ENCODE peak calls at places on chromosomes 2 and 18, in eight cellular contexts. L is OCI-LY7, Y is HCT116, B is GM23338, E is PC-9, S is PC-3, V is MM.1S, I is SK-N-SH. O is an unnamed sample. For H3K9me2, the result is how much of the 10 kb centered on the place peaks cover.

GRCh38 chr2:114684404-114684803 is 242.0 kb downstream of the DPP10 start:
- DNase-seq in V (no peak), B (peak), Y (no peak), I (no peak), L (no peak), E (no peak), S (no peak), O (no peak)

GRCh38 chr18:9722691-9723090 is 14.6 kb downstream of the RAB31 start:
- DNase-seq in Y (no peak), I (no peak), L (peak), V (no peak), E (peak), B (peak), S (peak), O (peak)

GRCh38 chr18:22346342-22346967 is 71.3 kb downstream of the CTAGE1 start:
- DNase-seq in Y (no peak), B (no peak), S (peak), I (no peak), L (no peak), E (peak), V (no peak), O (peak)

GRCh38 chr2:28188436-28188835 is 204.2 kb upstream of the FOSL2 start:
- DNase-seq in S (no peak), B (no peak), I (no peak), L (no peak), E (no peak), Y (no peak), V (no peak), O (no peak)

GRCh38 chr2:107633580-107634147 is 193.0 kb upstream of the RGPD4 start:
- DNase-seq in L (no peak), I (no peak), Y (no peak), E (no peak), B (no peak), V (no peak), S (peak), O (no peak)

GRCh38 chr2:61343141-61343540 is 127.7 kb downstream of the USP34 start:
- DNase-seq in S (no peak), V (no peak), E (no peak), B (no peak), Y (no peak), I (no peak), L (no peak), O (no peak)

GRCh38 chr2:12617366-12617765 is 99.4 kb upstream of the TRIB2 start:
- DNase-seq in S (no peak), E (no peak), I (no peak), V (no peak), Y (no peak), L (peak), B (no peak), O (no peak)

GRCh38 chr2:8018956-8019355 is 662.9 kb upstream of the ID2 start:
- DNase-seq in L (no peak), I (no peak), E (no peak), S (no peak), Y (no peak), B (no peak), V (no peak), O (no peak)

GRCh38 chr2:215790548-215791421 is 222.6 kb downstream of the MREG start:
- DNase-seq in S (no peak), I (no peak), B (no peak), L (no peak), Y (no peak), V (no peak), E (peak), O (no peak)

GRCh38 chr18:43134876-43135275 is 19.4 kb upstream of the RIT2 start:
- DNase-seq in S (no peak), V (no peak), I (no peak), L (no peak), E (no peak), Y (no peak), B (no peak), O (no peak)

GRCh38 chr2:199119796-199120195 is 337.9 kb downstream of the SATB2 start:
- DNase-seq in V (no peak), S (no peak), B (no peak), I (no peak), E (no peak), L (no peak), Y (no peak), O (no peak)
- H3K9me2 ChIP-seq in V (under half), S (under half), B (under half), I (under half), E (under half), L (under half), Y (under half), O (under half)

DNA sequence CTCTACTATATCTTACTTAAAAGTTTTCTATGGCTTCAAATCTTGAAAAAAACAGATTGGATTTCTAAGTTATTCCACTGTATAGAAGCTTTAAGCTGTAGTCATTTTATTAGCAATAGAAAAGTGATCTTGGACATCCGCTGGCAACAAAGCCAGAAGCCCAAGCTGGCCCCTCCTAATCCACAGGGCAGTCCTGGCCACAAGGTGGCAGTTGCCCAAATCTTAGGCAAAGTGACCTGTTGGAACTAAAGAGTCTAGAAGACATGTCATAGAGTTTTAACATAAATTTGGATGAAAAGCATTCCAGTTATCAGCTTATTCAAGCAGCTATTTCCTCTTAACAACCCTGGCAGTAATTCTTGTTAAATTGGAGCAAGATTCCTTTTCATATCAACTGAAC is 80.8 kb downstream of the SP3 start:
- DNase-seq in Y (peak), I (peak), B (peak), E (peak), V (peak), S (peak), L (peak), O (peak)
- TF ChIP-seq CTCF in Y (peak), I (peak), B (peak), E (peak), V (peak), S (peak), L (peak), O (peak)

DNA sequence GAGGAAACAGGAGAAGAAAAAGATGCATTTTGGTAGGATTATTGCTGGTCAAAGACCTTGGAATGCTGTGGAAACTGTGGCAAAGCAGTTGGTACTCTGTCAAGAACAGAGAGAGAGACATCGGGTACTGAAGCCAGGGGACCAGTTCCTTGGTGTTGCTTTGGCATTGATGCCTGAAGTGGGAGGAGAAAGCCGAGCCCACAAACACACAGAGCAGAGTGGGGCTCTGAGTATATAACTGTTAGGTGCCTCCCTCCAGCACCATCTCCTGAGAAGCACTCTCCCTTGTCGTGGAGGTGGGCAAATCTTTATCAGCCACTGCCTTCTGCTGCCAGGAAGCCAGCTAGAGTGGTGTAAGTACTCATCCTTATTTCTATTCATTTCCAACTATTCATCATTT is at the start of gene SLC14A1:
- DNase-seq in B (no peak), I (no peak), V (no peak), E (no peak), L (no peak), Y (no peak), S (no peak), O (no peak)
- H3K4me2 ChIP-seq in B (no peak), I (peak), V (no peak), E (no peak), L (no peak), Y (no peak), S (no peak), O (no peak)

GRCh38 chr2:182628901-182629300 is 87.2 kb upstream of the DNAJC10 start:
- DNase-seq in I (no peak), V (no peak), L (no peak), Y (no peak), S (no peak), E (no peak), B (no peak), O (no peak)

GRCh38 chr2:182625814-182626213 is 90.2 kb upstream of the DNAJC10 start:
- DNase-seq in L (no peak), E (peak), S (no peak), V (no peak), Y (no peak), I (no peak), B (peak), O (no peak)

GRCh38 chr2:182636694-182637093 is 79.4 kb upstream of the DNAJC10 start:
- DNase-seq in Y (no peak), B (peak), S (no peak), L (no peak), I (no peak), V (no peak), E (peak), O (no peak)

GRCh38 chr2:182634386-182634785 is 81.7 kb upstream of the DNAJC10 start:
- DNase-seq in B (no peak), V (no peak), S (no peak), L (no peak), Y (no peak), I (no peak), E (no peak), O (no peak)

DNA sequence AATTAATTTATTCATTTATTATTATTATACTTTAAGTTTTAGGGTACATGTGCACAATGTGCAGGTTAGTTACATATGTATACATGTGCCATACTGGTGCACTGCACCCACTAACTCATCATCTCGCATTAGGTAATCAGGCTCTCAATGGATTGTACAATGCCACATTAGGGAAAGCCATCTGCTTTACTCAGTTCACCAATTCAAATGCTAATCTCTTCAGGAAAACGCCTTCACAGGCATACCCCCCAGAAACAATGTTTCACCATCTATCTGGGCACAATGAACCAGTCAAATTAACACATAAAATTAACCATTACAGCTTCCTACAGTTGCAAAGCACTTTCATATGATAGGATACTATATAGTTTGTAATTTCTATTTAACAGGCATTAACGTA is 84.8 kb upstream of the DNAJC10 start:
- DNase-seq in L (no peak), V (no peak), B (no peak), S (no peak), Y (no peak), I (no peak), E (no peak), O (no peak)
- H3K9me2 ChIP-seq in L (under half), V (under half), B (under half), S (under half), Y (under half), I (under half), E (under half), O (under half)

GRCh38 chr2:231732604-231733003 is 24.3 kb downstream of the PTMA start:
- DNase-seq in Y (no peak), B (peak), L (no peak), V (no peak), S (no peak), E (no peak), I (no peak), O (no peak)
- TF ChIP-seq CTCF in Y (peak), B (peak), L (peak), V (peak), S (peak), E (peak), I (no peak), O (no peak)

GRCh38 chr2:127570282-127571250 is 35.1 kb downstream of the MYO7B start:
- DNase-seq in I (no peak), V (no peak), Y (no peak), S (no peak), B (no peak), E (peak), L (no peak), O (no peak)

GRCh38 chr2:127568128-127568527 is 32.6 kb downstream of the MYO7B start:
- DNase-seq in S (no peak), I (no peak), V (no peak), L (no peak), Y (no peak), B (no peak), E (peak), O (no peak)

GRCh38 chr2:127567351-127567854 is 31.9 kb downstream of the MYO7B start:
- DNase-seq in E (peak), S (no peak), L (no peak), Y (no peak), B (no peak), I (no peak), V (no peak), O (no peak)

GRCh38 chr2:127566576-127566975 is 31.1 kb downstream of the MYO7B start:
- DNase-seq in B (no peak), I (no peak), L (no peak), Y (no peak), V (no peak), S (no peak), E (peak), O (no peak)

GRCh38 chr2:127569274-127570065 is 34.0 kb downstream of the MYO7B start:
- DNase-seq in E (peak), I (no peak), L (no peak), V (no peak), Y (no peak), B (no peak), S (peak), O (no peak)
- H3K4me2 ChIP-seq in E (no peak), I (peak), L (no peak), V (no peak), Y (peak), B (no peak), S (peak), O (no peak)

GRCh38 chr18:61554946-61555361 is 221.7 kb downstream of the CDH20 start:
- DNase-seq in E (no peak), S (no peak), I (no peak), Y (no peak), V (no peak), B (no peak), L (no peak), O (no peak)

GRCh38 chr18:61556316-61556715 is 223.1 kb downstream of the CDH20 start:
- DNase-seq in S (no peak), I (no peak), E (no peak), V (no peak), Y (no peak), L (no peak), B (no peak), O (no peak)

GRCh38 chr18:61551586-61551985 is 218.4 kb downstream of the CDH20 start:
- DNase-seq in I (peak), L (peak), E (peak), B (peak), V (peak), Y (peak), S (peak), O (peak)

GRCh38 chr18:61556862-61557261 is 223.6 kb downstream of the CDH20 start:
- DNase-seq in S (no peak), I (no peak), L (no peak), E (no peak), B (no peak), Y (no peak), V (no peak), O (no peak)

DNA sequence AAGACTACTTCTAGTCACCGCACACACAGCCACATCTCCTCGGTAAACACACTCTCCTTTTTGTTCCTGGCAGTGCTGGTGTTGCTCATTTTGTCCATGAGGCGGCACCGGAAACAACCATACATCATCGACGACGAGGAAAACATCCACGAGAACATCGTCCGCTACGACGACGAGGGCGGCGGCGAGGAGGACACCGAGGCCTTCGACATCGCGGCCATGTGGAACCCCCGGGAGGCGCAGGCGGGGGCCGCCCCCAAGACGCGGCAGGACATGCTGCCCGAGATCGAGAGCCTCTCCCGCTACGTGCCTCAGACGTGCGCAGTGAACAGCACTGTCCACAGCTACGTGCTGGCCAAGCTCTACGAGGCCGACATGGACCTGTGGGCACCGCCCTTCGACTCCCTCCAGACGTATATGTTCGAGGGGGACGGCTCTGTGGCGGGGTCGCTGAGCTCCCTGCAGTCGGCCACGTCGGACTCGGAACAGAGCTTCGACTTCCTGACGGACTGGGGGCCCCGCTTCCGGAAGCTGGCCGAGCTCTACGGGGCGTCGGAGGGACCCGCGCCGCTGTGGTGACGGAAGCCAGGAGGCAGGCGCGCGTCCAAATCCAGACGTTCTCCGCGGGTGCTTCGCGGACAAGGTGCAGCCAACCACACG is 221.0 kb downstream of the CDH20 start:
- DNase-seq in V (no peak), S (no peak), E (no peak), I (no peak), B (peak), L (no peak), Y (no peak), O (no peak)
- H3K9me2 ChIP-seq in V (under half), S (under half), E (under half), I (under half), B (under half), L (under half), Y (under half), O (under half)

DNA sequence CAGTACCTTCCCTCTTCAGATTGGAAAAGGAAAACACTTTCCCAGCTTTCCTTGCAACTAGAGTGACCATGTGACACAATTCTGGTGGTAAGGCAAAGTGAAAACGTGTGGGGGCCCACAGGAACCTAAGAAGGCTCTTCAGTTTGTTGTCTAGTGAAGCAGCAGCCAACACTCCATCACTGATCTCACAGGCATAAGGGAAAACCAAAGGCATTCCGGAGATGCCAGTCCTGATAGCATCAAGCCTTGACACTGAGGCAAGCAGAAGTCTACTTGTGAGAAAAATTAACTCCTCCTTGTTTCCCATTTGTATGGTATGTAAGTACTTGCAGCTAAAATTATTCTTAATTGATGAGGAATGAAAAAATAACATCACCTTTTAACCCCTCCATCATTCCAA is 88.3 kb downstream of the ETAA1 start:
- DNase-seq in L (no peak), B (peak), I (no peak), V (no peak), Y (no peak), S (no peak), E (no peak), O (no peak)
- TF ChIP-seq CTCF in L (no peak), B (no peak), I (no peak), V (no peak), Y (no peak), S (no peak), E (no peak), O (no peak)

GRCh38 chr18:32768646-32769206 is 4.1 kb downstream of the KLHL14 start:
- DNase-seq in B (no peak), E (no peak), I (no peak), Y (no peak), V (no peak), L (no peak), S (no peak), O (no peak)

GRCh38 chr18:32769242-32770180 is 3.3 kb downstream of the KLHL14 start:
- DNase-seq in V (no peak), L (peak), I (peak), Y (no peak), B (peak), S (no peak), E (no peak), O (peak)

GRCh38 chr18:32771169-32771751 is 1.6 kb downstream of the KLHL14 start:
- DNase-seq in B (peak), Y (no peak), I (peak), S (no peak), V (peak), E (no peak), L (peak), O (peak)

GRCh38 chr18:32770651-32771168 is 2.1 kb downstream of the KLHL14 start:
- DNase-seq in S (no peak), B (peak), I (peak), Y (no peak), E (no peak), V (no peak), L (no peak), O (peak)

GRCh38 chr18:32770181-32770650 is 2.6 kb downstream of the KLHL14 start:
- DNase-seq in Y (no peak), E (no peak), S (no peak), I (peak), V (no peak), B (no peak), L (no peak), O (peak)
- H3K4me2 ChIP-seq in Y (no peak), E (no peak), S (no peak), I (no peak), V (peak), B (peak), L (peak), O (peak)

GRCh38 chr2:158315000-158315399 is 141.6 kb downstream of the CCDC148 start:
- DNase-seq in E (no peak), B (no peak), I (no peak), L (no peak), Y (no peak), S (no peak), V (no peak), O (no peak)

GRCh38 chr2:158313734-158314133 is 142.8 kb downstream of the CCDC148 start:
- DNase-seq in B (no peak), L (no peak), S (no peak), V (no peak), I (no peak), Y (no peak), E (no peak), O (no peak)

GRCh38 chr2:158319269-158319668 is 137.3 kb downstream of the CCDC148 start:
- DNase-seq in S (no peak), B (peak), Y (no peak), V (no peak), E (no peak), L (no peak), I (no peak), O (no peak)

GRCh38 chr2:158317642-158318041 is 138.9 kb downstream of the CCDC148 start:
- DNase-seq in I (no peak), E (no peak), Y (no peak), S (no peak), V (peak), B (peak), L (no peak), O (no peak)

DNA sequence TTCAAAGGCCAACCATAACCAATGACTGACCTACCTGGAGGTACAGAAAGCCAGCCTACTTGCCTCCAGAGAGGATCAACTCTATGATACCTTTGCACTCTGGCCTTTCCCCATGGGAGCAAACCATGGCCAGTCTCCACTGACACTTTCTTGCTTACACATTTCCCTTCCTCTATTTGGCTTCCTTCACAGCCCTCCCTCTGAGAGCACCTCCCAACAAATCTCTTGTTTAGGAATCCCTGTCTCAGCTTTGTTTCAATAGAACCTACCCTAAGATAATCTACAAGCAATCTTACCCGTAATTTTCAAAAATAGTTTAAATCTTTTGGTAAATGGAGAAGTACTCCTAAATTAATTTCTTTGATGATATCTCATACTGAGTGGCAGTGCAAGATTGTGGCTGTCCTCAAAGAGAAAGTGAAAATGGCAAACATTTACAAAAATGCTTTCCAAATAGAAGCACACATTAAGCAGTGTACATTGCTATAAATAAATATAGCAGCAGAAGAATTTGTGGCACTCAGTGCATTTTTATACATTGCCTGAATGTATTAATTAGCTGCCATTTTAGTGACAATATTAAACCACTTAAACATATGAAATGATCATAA is 140.6 kb downstream of the CCDC148 start:
- DNase-seq in S (no peak), B (no peak), L (no peak), I (no peak), E (no peak), Y (no peak), V (peak), O (no peak)
- H3K9me2 ChIP-seq in S (under half), B (under half), L (under half), I (under half), E (under half), Y (under half), V (under half), O (under half)

O was measured in hepatocyte.